ENCODE peak calls at places on chromosomes 16 and 17, in ten cellular contexts. One of them, this sample, is unnamed.

GRCh38 chr16:183005-183404 is 2.7 kb downstream of the HBQ1 start:
- DNase-seq in prostate gland: no peak
- DNase-seq in esophagus muscularis mucosa: no peak
- DNase-seq in IMR-90: no peak
- DNase-seq in uterus: no peak
- DNase-seq in breast epithelium: no peak
- DNase-seq in sigmoid colon: no peak
- DNase-seq in suprapubic skin: no peak
- DNase-seq in A549: no peak
- DNase-seq in heart left ventricle: no peak
- DNase-seq in this sample: no peak

GRCh38 chr16:4949986-4950385 is 8.1 kb upstream of the SEC14L5 start:
- DNase-seq in heart left ventricle: no peak
- DNase-seq in uterus: no peak
- DNase-seq in suprapubic skin: no peak
- DNase-seq in A549: no peak
- DNase-seq in prostate gland: no peak
- DNase-seq in sigmoid colon: no peak
- DNase-seq in esophagus muscularis mucosa: no peak
- DNase-seq in IMR-90: no peak
- DNase-seq in breast epithelium: no peak
- DNase-seq in this sample: no peak

GRCh38 chr16:79767597-79768280 is 167.2 kb upstream of the MAF start:
- DNase-seq in suprapubic skin: no peak
- DNase-seq in IMR-90: no peak
- DNase-seq in sigmoid colon: no peak
- DNase-seq in prostate gland: peak; percentile 47
- DNase-seq in esophagus muscularis mucosa: no peak
- DNase-seq in uterus: peak; percentile 29
- DNase-seq in A549: peak; percentile 24
- DNase-seq in breast epithelium: no peak
- DNase-seq in heart left ventricle: peak; percentile 21
- DNase-seq in this sample: no peak

GRCh38 chr17:42284566-42284965 is 3.7 kb upstream of the STAT5A start:
- DNase-seq in breast epithelium: no peak
- DNase-seq in IMR-90: no peak
- DNase-seq in suprapubic skin: peak; percentile 62
- DNase-seq in heart left ventricle: no peak
- DNase-seq in prostate gland: no peak
- DNase-seq in A549: no peak
- DNase-seq in esophagus muscularis mucosa: peak; percentile 24
- DNase-seq in uterus: peak; percentile 11
- DNase-seq in sigmoid colon: peak; percentile 33
- DNase-seq in this sample: no peak

GRCh38 chr16:22924492-22924891 is 110.5 kb downstream of the HS3ST2 start:
- DNase-seq in breast epithelium: no peak
- DNase-seq in sigmoid colon: no peak
- DNase-seq in esophagus muscularis mucosa: no peak
- DNase-seq in uterus: no peak
- DNase-seq in heart left ventricle: no peak
- DNase-seq in suprapubic skin: no peak
- DNase-seq in prostate gland: no peak
- DNase-seq in A549: no peak
- DNase-seq in IMR-90: no peak
- DNase-seq in this sample: no peak

GRCh38 chr16:69691980-69692911 is 34.1 kb downstream of the NQO1 start:
- DNase-seq in heart left ventricle: no peak
- DNase-seq in uterus: no peak
- DNase-seq in esophagus muscularis mucosa: no peak
- DNase-seq in suprapubic skin: no peak
- DNase-seq in breast epithelium: no peak
- DNase-seq in IMR-90: peak; percentile 73
- DNase-seq in A549: no peak
- DNase-seq in prostate gland: no peak
- DNase-seq in sigmoid colon: no peak
- DNase-seq in this sample: no peak

GRCh38 chr16:29319726-29320125 is 86.8 kb downstream of the NPIPB11 start:
- DNase-seq in suprapubic skin: no peak
- DNase-seq in A549: no peak
- DNase-seq in uterus: no peak
- DNase-seq in sigmoid colon: no peak
- DNase-seq in esophagus muscularis mucosa: no peak
- DNase-seq in IMR-90: no peak
- DNase-seq in heart left ventricle: no peak
- DNase-seq in prostate gland: no peak
- DNase-seq in breast epithelium: no peak
- DNase-seq in this sample: no peak

GRCh38 chr17:5123343-5124124 is 7.7 kb downstream of the USP6 start:
- DNase-seq in IMR-90: no peak
- DNase-seq in breast epithelium: no peak
- DNase-seq in prostate gland: no peak
- DNase-seq in A549: no peak
- DNase-seq in heart left ventricle: peak; percentile 0
- DNase-seq in suprapubic skin: peak; percentile 59
- DNase-seq in esophagus muscularis mucosa: no peak
- DNase-seq in uterus: peak; percentile 9
- DNase-seq in sigmoid colon: peak; percentile 60
- DNase-seq in this sample: no peak

GRCh38 chr16:77273815-77274214 is 74.6 kb downstream of the SYCE1L start:
- DNase-seq in sigmoid colon: no peak
- DNase-seq in IMR-90: no peak
- DNase-seq in uterus: no peak
- DNase-seq in esophagus muscularis mucosa: no peak
- DNase-seq in suprapubic skin: no peak
- DNase-seq in breast epithelium: no peak
- DNase-seq in prostate gland: no peak
- DNase-seq in A549: no peak
- DNase-seq in heart left ventricle: no peak
- DNase-seq in this sample: no peak

GRCh38 chr16:83732536-83732935 is 75.2 kb upstream of the HSBP1 start:
- DNase-seq in A549: no peak
- DNase-seq in uterus: no peak
- DNase-seq in suprapubic skin: no peak
- DNase-seq in heart left ventricle: no peak
- DNase-seq in prostate gland: no peak
- DNase-seq in sigmoid colon: no peak
- DNase-seq in breast epithelium: no peak
- DNase-seq in IMR-90: no peak
- DNase-seq in esophagus muscularis mucosa: no peak
- DNase-seq in this sample: no peak

GRCh38 chr17:8757189-8757588 is 1.2 kb downstream of the SPDYE4 start:
- DNase-seq in suprapubic skin: no peak
- DNase-seq in sigmoid colon: no peak
- DNase-seq in heart left ventricle: no peak
- DNase-seq in uterus: no peak
- DNase-seq in A549: no peak
- DNase-seq in IMR-90: no peak
- DNase-seq in breast epithelium: no peak
- DNase-seq in esophagus muscularis mucosa: peak; percentile 39
- DNase-seq in prostate gland: no peak
- DNase-seq in this sample: no peak

GRCh38 chr17:30074726-30075125 is 41.9 kb upstream of the NSRP1 start:
- DNase-seq in suprapubic skin: no peak
- DNase-seq in uterus: no peak
- DNase-seq in esophagus muscularis mucosa: no peak
- DNase-seq in IMR-90: peak; percentile 21
- DNase-seq in heart left ventricle: no peak
- DNase-seq in sigmoid colon: no peak
- DNase-seq in breast epithelium: no peak
- DNase-seq in prostate gland: no peak
- DNase-seq in A549: no peak
- DNase-seq in this sample: no peak

GRCh38 chr16:9787717-9788116 is 394.5 kb downstream of the GRIN2A start:
- DNase-seq in A549: peak; percentile 7
- DNase-seq in uterus: no peak
- DNase-seq in prostate gland: no peak
- DNase-seq in heart left ventricle: no peak
- DNase-seq in breast epithelium: no peak
- DNase-seq in esophagus muscularis mucosa: no peak
- DNase-seq in IMR-90: no peak
- DNase-seq in sigmoid colon: no peak
- DNase-seq in suprapubic skin: no peak
- DNase-seq in this sample: no peak

GRCh38 chr16:66304151-66304550 is 62.3 kb upstream of the CDH5 start:
- DNase-seq in suprapubic skin: peak; percentile 62
- DNase-seq in IMR-90: no peak
- DNase-seq in heart left ventricle: no peak
- DNase-seq in uterus: no peak
- DNase-seq in esophagus muscularis mucosa: no peak
- DNase-seq in sigmoid colon: no peak
- DNase-seq in A549: no peak
- DNase-seq in prostate gland: no peak
- DNase-seq in breast epithelium: no peak
- DNase-seq in this sample: no peak

GRCh38 chr17:54903375-54903774 is 2.7 kb downstream of the TOM1L1 start:
- DNase-seq in esophagus muscularis mucosa: no peak
- DNase-seq in prostate gland: peak; percentile 41
- DNase-seq in A549: peak; percentile 39
- DNase-seq in uterus: no peak
- DNase-seq in IMR-90: no peak
- DNase-seq in sigmoid colon: no peak
- DNase-seq in breast epithelium: no peak
- DNase-seq in suprapubic skin: no peak
- DNase-seq in heart left ventricle: peak; percentile 35
- DNase-seq in this sample: no peak

GRCh38 chr16:56274369-56274768 is 83.1 kb downstream of the GNAO1 start:
- DNase-seq in IMR-90: no peak
- DNase-seq in A549: no peak
- DNase-seq in prostate gland: no peak
- DNase-seq in sigmoid colon: no peak
- DNase-seq in esophagus muscularis mucosa: no peak
- DNase-seq in uterus: no peak
- DNase-seq in breast epithelium: no peak
- DNase-seq in suprapubic skin: no peak
- DNase-seq in heart left ventricle: no peak
- DNase-seq in this sample: no peak

GRCh38 chr16:54273566-54273965 is 13.0 kb downstream of the IRX3 start:
- DNase-seq in heart left ventricle: no peak
- DNase-seq in uterus: no peak
- DNase-seq in A549: no peak
- DNase-seq in sigmoid colon: no peak
- DNase-seq in esophagus muscularis mucosa: no peak
- DNase-seq in suprapubic skin: peak; percentile 54
- DNase-seq in prostate gland: no peak
- DNase-seq in IMR-90: no peak
- DNase-seq in breast epithelium: no peak
- DNase-seq in this sample: no peak

GRCh38 chr17:38428643-38429371 is 543 bp downstream of the ARHGAP23 start:
- DNase-seq in suprapubic skin: no peak
- DNase-seq in prostate gland: no peak
- DNase-seq in heart left ventricle: peak; percentile 73
- DNase-seq in uterus: peak; percentile 69
- DNase-seq in A549: no peak
- DNase-seq in esophagus muscularis mucosa: no peak
- DNase-seq in IMR-90: peak; percentile 46
- DNase-seq in sigmoid colon: peak; percentile 83
- DNase-seq in breast epithelium: no peak
- DNase-seq in this sample: no peak
- TF ChIP-seq POLR2A in suprapubic skin: no peak
- TF ChIP-seq POLR2A in prostate gland: peak; percentile 43
- TF ChIP-seq POLR2A in heart left ventricle: no peak
- TF ChIP-seq POLR2A in uterus: no peak
- TF ChIP-seq POLR2A in A549: no peak
- TF ChIP-seq POLR2A in esophagus muscularis mucosa: peak; percentile 80
- TF ChIP-seq POLR2A in IMR-90: no peak
- TF ChIP-seq POLR2A in sigmoid colon: peak; percentile 52
- TF ChIP-seq POLR2A in breast epithelium: no peak
- TF ChIP-seq POLR2A in this sample: no peak

DNA sequence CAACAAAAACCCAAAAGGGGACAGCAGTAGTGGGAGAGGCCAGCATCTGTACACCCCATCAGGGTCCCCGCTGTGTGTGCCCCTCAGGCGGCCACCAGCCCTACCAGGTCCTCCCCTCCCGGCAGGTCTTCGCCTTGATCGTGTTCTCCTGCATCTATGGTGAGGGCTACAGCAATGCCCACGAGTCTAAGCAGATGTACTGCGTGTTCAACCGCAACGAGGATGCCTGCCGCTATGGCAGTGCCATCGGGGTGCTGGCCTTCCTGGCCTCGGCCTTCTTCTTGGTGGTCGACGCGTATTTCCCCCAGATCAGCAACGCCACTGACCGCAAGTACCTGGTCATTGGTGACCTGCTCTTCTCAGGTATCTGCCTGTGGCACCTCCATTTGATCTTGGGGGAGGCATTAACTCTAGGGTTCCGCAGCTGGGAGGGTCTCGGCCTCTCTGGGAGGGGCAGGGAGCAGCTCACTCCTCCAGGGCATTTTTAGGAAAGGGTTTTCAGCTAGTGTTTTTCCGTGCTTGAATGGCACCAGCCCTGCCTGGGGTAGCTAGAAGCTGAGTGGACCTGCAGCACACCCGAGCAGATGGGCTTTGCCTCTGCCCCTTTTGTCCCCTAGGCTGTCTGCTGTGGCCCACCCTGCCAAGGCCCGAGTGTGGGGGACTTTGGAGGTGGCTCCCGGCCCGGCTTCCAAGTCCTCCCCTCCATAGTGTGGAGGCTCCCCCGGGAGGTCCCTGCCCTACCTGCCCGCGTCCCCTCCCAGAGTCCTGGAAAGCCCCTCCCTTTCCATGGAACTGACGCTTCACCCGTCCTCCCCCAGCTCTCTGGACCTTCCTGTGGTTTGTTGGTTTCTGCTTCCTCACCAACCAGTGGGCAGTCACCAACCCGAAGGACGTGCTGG is 2.6 kb downstream of the SYNGR2 start:
- DNase-seq in IMR-90: no peak
- DNase-seq in suprapubic skin: no peak
- DNase-seq in A549: no peak
- DNase-seq in heart left ventricle: no peak
- DNase-seq in sigmoid colon: no peak
- DNase-seq in prostate gland: no peak
- DNase-seq in uterus: no peak
- DNase-seq in esophagus muscularis mucosa: no peak
- DNase-seq in breast epithelium: no peak
- DNase-seq in this sample: no peak
- H3K4me3 ChIP-seq in IMR-90: no peak overlapping the region
- H3K4me3 ChIP-seq in suprapubic skin: no peak overlapping the region
- H3K4me3 ChIP-seq in A549: no peak overlapping the region
- H3K4me3 ChIP-seq in heart left ventricle: no peak overlapping the region
- H3K4me3 ChIP-seq in sigmoid colon: no peak overlapping the region
- H3K4me3 ChIP-seq in prostate gland: no peak overlapping the region
- H3K4me3 ChIP-seq in uterus: no peak overlapping the region
- H3K4me3 ChIP-seq in esophagus muscularis mucosa: no peak overlapping the region
- H3K4me3 ChIP-seq in breast epithelium: no peak overlapping the region
- H3K4me3 ChIP-seq in this sample: no peak overlapping the region

GRCh38 chr17:28327709-28328108 is 7.6 kb downstream of the IFT20 start:
- DNase-seq in sigmoid colon: no peak
- DNase-seq in uterus: no peak
- DNase-seq in A549: peak; percentile 53
- DNase-seq in suprapubic skin: no peak
- DNase-seq in heart left ventricle: no peak
- DNase-seq in prostate gland: no peak
- DNase-seq in esophagus muscularis mucosa: no peak
- DNase-seq in breast epithelium: no peak
- DNase-seq in IMR-90: peak; percentile 37
- DNase-seq in this sample: no peak
- TF ChIP-seq CTCF in sigmoid colon: no peak
- TF ChIP-seq CTCF in uterus: no peak
- TF ChIP-seq CTCF in A549: peak; percentile 40
- TF ChIP-seq CTCF in suprapubic skin: no peak
- TF ChIP-seq CTCF in heart left ventricle: no peak
- TF ChIP-seq CTCF in prostate gland: no peak
- TF ChIP-seq CTCF in esophagus muscularis mucosa: no peak
- TF ChIP-seq CTCF in breast epithelium: no peak
- TF ChIP-seq CTCF in IMR-90: peak; percentile 23
- TF ChIP-seq CTCF in this sample: no peak

GRCh38 chr17:45977506-45977824 is 21.6 kb upstream of the STH start:
- DNase-seq in sigmoid colon: no peak
- DNase-seq in heart left ventricle: no peak
- DNase-seq in esophagus muscularis mucosa: no peak
- DNase-seq in uterus: no peak
- DNase-seq in breast epithelium: no peak
- DNase-seq in prostate gland: no peak
- DNase-seq in suprapubic skin: no peak
- DNase-seq in IMR-90: no peak
- DNase-seq in A549: no peak
- DNase-seq in this sample: no peak
- TF ChIP-seq POLR2A in sigmoid colon: no peak
- TF ChIP-seq POLR2A in heart left ventricle: no peak
- TF ChIP-seq POLR2A in esophagus muscularis mucosa: no peak
- TF ChIP-seq POLR2A in uterus: no peak
- TF ChIP-seq POLR2A in breast epithelium: no peak
- TF ChIP-seq POLR2A in prostate gland: no peak
- TF ChIP-seq POLR2A in suprapubic skin: no peak
- TF ChIP-seq POLR2A in IMR-90: no peak
- TF ChIP-seq POLR2A in A549: no peak
- TF ChIP-seq POLR2A in this sample: no peak

This sample was measured in esophagus squamous epithelium.